ENCODE peak calls at places on chromosomes 11 and 22, in seven cellular contexts. U, X, K, H, O, J and I are unnamed samples.

GRCh38 chr11:693887-694562 is 997 bp downstream of the DEAF1 start:
- DNase-seq in U (peak), X (peak), K (peak), H (no peak), O (no peak), J (peak), I (no peak)

GRCh38 chr22:20094158-20094807 is 14.2 kb downstream of the DGCR8 start:
- DNase-seq in U (no peak), X (peak), K (no peak), H (no peak), O (no peak), J (peak), I (no peak)

GRCh38 chr11:96424693-96425092 is 34.9 kb downstream of the JRKL start:
- DNase-seq in U (no peak), X (no peak), K (no peak), H (no peak), O (no peak), J (no peak), I (no peak)

GRCh38 chr22:29330753-29331152 is 15.3 kb upstream of the RASL10A start:
- DNase-seq in U (peak), X (peak), K (no peak), H (no peak), O (no peak), J (no peak), I (no peak)

GRCh38 chr11:14114269-14114668 is 151.7 kb downstream of the SPON1 start:
- DNase-seq in U (no peak), X (no peak), K (no peak), H (no peak), O (no peak), J (no peak), I (no peak)

GRCh38 chr11:102883132-102883531 is 8.3 kb upstream of the MMP12 start:
- DNase-seq in U (no peak), X (no peak), K (no peak), H (no peak), O (no peak), J (no peak), I (no peak)

GRCh38 chr11:3000032-3000961 is 8.2 kb upstream of the NAP1L4 start:
- DNase-seq in U (no peak), X (peak), K (peak), H (peak), O (no peak), J (no peak), I (no peak)

GRCh38 chr11:89437317-89437716 is 53.9 kb downstream of the NOX4 start:
- DNase-seq in U (no peak), X (no peak), K (no peak), H (no peak), O (no peak), J (no peak), I (no peak)

GRCh38 chr11:70397983-70398833 is at the start of gene CTTN:
- DNase-seq in U (peak), X (peak), K (peak), H (peak), O (peak), J (peak), I (no peak)

GRCh38 chr22:39543095-39543494 is 10.5 kb upstream of the RPS19BP1 start:
- DNase-seq in U (no peak), X (no peak), K (no peak), H (no peak), O (peak), J (no peak), I (no peak)

GRCh38 chr11:12216542-12217422 is 106.4 kb downstream of the MICAL2 start:
- DNase-seq in U (no peak), X (peak), K (no peak), H (no peak), O (peak), J (peak), I (no peak)

GRCh38 chr11:29119691-29120328 is 897.0 kb downstream of the KCNA4 start:
- DNase-seq in U (no peak), X (no peak), K (no peak), H (no peak), O (no peak), J (no peak), I (no peak)

GRCh38 chr11:59755701-59756495 is 722 bp downstream of the STX3 start:
- DNase-seq in U (peak), X (peak), K (peak), H (peak), O (peak), J (peak), I (no peak)

DNA sequence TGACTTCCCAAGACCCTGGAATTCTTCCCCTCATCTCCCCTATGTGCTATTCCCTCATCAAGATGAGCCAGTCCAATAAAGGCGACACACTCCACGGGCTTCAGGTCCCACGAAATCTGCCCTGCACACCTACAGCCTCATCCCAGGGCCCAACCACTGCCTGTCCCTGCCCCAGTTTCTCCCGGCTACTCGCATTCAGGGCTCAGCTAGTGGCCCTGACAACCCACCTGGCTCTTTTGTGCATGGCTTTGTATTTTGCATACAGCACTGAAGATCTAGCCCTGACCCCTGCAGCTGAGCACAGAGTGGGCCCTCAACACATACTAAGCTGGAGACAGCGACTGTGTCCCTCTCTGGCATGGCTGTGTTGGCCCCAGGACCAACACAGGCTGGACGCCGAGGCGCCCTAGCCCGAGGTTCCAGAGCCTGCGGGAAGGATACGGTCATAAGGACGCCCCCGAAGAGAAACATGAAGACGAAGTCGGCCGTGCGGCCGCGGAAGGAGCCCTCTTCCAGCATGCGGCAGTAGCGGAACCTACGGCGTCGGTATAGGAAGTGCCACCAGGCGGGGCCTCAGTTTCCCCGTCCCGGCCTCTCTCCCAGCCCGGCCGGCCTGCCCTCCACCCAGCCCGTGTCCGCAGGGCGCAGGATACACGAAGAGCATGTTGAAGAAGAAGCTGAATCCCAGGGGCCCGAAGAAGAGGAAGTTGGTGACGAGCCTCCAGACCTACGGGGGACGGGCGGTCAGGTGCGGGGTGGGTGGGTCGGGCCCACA is 708 bp downstream of the DERL3 start:
- DNase-seq in U (no peak), X (peak), K (no peak), H (peak), O (no peak), J (peak), I (no peak)
- TF ChIP-seq POLR2A in U (no peak), X (no peak), K (no peak), H (no peak), O (no peak), J (no peak), I (no peak)

DNA sequence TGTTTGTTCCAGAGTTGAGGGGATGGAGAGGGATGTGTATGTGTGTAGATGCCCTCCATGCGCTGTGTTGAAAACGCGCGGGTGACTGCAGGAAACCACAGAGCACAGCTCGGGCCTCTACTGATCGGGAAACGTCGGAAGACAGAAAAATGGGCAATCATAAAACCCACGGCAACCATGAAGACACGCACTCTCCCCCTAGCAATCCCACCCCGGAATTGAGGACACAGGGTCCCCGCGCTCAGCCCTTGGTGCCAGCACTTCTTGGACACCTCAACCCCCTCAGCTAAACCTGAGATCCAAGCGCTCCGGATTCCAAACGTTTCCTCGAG is 235 bp upstream of the UQCC3 start:
- DNase-seq in U (no peak), X (peak), K (no peak), H (no peak), O (no peak), J (no peak), I (no peak)
- TF ChIP-seq POLR2A in U (no peak), X (no peak), K (no peak), H (no peak), O (no peak), J (no peak), I (no peak)

GRCh38 chr11:62025429-62026105 is 58.1 kb upstream of the FTH1 start:
- DNase-seq in U (peak), X (peak), K (peak), H (peak), O (peak), J (peak), I (peak)
- TF ChIP-seq POLR2A in U (peak), X (no peak), K (peak), H (peak), O (peak), J (peak), I (peak)

GRCh38 chr11:1733716-1734351 is 16.6 kb downstream of the IFITM10 start:
- DNase-seq in U (no peak), X (no peak), K (no peak), H (no peak), O (no peak), J (peak), I (no peak)
- TF ChIP-seq POLR2A in U (no peak), X (no peak), K (no peak), H (no peak), O (no peak), J (no peak), I (no peak)

DNA sequence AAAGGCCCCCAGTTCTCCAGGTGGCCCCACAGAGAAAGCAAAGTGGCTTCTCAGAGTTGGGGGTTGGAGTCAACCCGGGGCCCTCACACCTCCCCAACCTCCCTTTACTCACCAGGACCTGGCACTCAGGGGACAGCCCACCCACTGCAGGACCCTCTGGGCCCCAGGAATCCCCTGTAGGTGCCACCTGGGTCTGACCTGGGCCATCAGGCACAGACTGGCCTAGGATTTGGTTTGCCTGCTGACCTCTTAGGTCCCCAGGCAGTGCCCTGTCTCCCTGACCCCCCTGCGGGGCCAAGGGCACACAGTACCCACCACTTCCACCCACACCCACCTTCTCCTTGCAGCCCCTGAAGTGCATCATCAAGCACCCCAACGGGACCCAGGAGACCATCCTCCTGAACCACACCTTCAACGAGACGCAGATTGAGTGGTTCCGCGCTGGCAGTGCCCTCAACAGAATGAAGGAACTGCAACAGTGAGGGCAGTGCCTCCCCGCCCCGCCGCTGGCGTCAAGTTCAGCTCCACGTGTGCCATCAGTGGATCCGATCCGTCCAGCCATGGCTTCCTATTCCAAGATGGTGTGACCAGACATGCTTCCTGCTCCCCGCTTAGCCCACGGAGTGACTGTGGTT is 16.0 kb downstream of the POLR3H start:
- DNase-seq in U (no peak), X (no peak), K (no peak), H (no peak), O (no peak), J (no peak), I (no peak)
- TF ChIP-seq POLR2A in U (no peak), X (no peak), K (no peak), H (no peak), O (no peak), J (no peak), I (no peak)

GRCh38 chr11:120135838-120136237 is 2.1 kb downstream of the TRIM29 start:
- DNase-seq in U (no peak), X (no peak), K (no peak), H (no peak), O (no peak), J (no peak), I (no peak)
- TF ChIP-seq POLR2A in U (no peak), X (no peak), K (no peak), H (no peak), O (no peak), J (no peak), I (no peak)

GRCh38 chr11:85854557-85855340 is 434 bp upstream of the CCDC83 start:
- DNase-seq in U (peak), X (peak), K (peak), H (peak), O (peak), J (peak), I (peak)
- TF ChIP-seq POLR2A in U (no peak), X (no peak), K (peak), H (no peak), O (peak), J (peak), I (no peak)